ENCODE peak calls at places on chromosomes 5 and 9, in ten cellular contexts. F is cardiac muscle cell, Y is MM.1S, X is hepatocyte, T is right cardiac atrium, W is Peyer's patch, L is ovary, B is neuronal stem cell, U is HCT116, M is lower lobe of right lung. G is an unnamed sample.

GRCh38 chr5:103422756-103423155 is 139.8 kb downstream of the NUDT12 start:
- DNase-seq in W (no peak), Y (no peak), F (no peak), T (no peak), X (no peak), M (no peak), B (no peak), L (no peak), U (no peak), G (no peak)

GRCh38 chr9:3459076-3459475 is 66.7 kb downstream of the RFX3 start:
- DNase-seq in W (no peak), M (no peak), T (no peak), Y (no peak), B (no peak), F (peak; percentile 27), L (no peak), X (no peak), U (no peak), G (no peak)

GRCh38 chr5:90133941-90134340 is 275.6 kb downstream of the CETN3 start:
- DNase-seq in L (no peak), T (no peak), F (no peak), U (no peak), W (no peak), M (no peak), Y (no peak), X (no peak), B (no peak), G (no peak)

GRCh38 chr5:132259061-132259851 is 1.8 kb downstream of the PDLIM4 start:
- DNase-seq in T (peak; percentile 94), F (peak; percentile 94), U (no peak), X (peak; percentile 86), L (peak; percentile 75), M (no peak), W (peak; percentile 63), B (no peak), Y (no peak), G (peak; percentile 53)

GRCh38 chr5:159620853-159621540 is 290.7 kb upstream of the IL12B start:
- DNase-seq in L (no peak), T (no peak), F (peak; percentile 11), X (no peak), U (no peak), B (no peak), M (no peak), W (no peak), Y (no peak), G (peak; percentile 76)

GRCh38 chr9:33287087-33287490 is 3.2 kb upstream of the NFX1 start:
- DNase-seq in W (peak; percentile 74), F (peak; percentile 79), L (peak; percentile 42), U (peak; percentile 46), M (no peak), Y (peak; percentile 83), X (peak; percentile 81), T (no peak), B (no peak), G (peak; percentile 73)

GRCh38 chr9:126399251-126399650 is 72.6 kb downstream of the MVB12B start:
- DNase-seq in U (no peak), L (no peak), Y (no peak), W (no peak), B (no peak), T (no peak), X (no peak), M (no peak), F (no peak), G (no peak)

GRCh38 chr9:130933114-130934046 is 5.7 kb downstream of the FIBCD1 start:
- DNase-seq in F (peak; percentile 67), T (no peak), B (no peak), M (no peak), W (no peak), L (no peak), U (no peak), X (peak; percentile 70), Y (no peak), G (no peak)

GRCh38 chr9:16293610-16294009 is 576.9 kb downstream of the BNC2 start:
- DNase-seq in T (peak; percentile 60), Y (no peak), U (no peak), B (no peak), W (no peak), L (no peak), M (no peak), F (no peak), X (no peak), G (no peak)

GRCh38 chr5:159975462-159976019 is 33.4 kb upstream of the TTC1 start:
- DNase-seq in B (no peak), X (peak; percentile 19), U (peak; percentile 41), M (no peak), T (peak; percentile 56), F (peak; percentile 94), L (no peak), W (no peak), Y (no peak), G (no peak)

GRCh38 chr9:127155314-127155713 is 32.9 kb upstream of the ANGPTL2 start:
- DNase-seq in B (no peak), U (no peak), W (no peak), Y (no peak), X (no peak), F (no peak), M (no peak), L (no peak), T (no peak), G (peak; percentile 28)

DNA sequence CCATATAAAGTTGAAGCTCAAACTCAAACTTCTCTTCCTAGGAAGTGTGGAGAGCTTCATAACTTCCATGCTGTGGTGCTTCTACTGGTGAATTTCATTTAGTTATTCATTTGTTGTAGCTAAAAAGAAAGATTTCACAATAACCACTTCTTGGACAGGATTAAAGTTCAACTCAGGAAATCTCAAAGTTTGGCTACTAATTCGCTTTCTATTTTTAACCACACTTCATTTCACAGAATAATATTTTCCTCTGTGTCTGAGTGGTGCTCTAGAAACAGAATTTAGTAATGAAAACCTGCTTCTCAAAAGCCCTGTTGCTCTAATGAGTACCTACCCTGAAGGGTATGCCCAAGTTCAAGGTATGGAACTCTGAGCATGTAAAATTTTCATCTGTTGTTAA is 73.9 kb downstream of the ACTBL2 start:
- DNase-seq in M (no peak), L (no peak), F (peak; percentile 86), B (no peak), U (no peak), T (no peak), Y (no peak), W (no peak), X (no peak), G (no peak)
- H3K27ac ChIP-seq in M (no peak overlapping the region), L (peak overlapping the region; percentile 71), F (no peak overlapping the region), B (no peak overlapping the region), U (no peak overlapping the region), T (no peak overlapping the region), Y (no peak overlapping the region), W (no peak overlapping the region), X (no peak overlapping the region), G (no peak overlapping the region)

GRCh38 chr9:129875687-129876395 is 40.6 kb downstream of the USP20 start:
- DNase-seq in Y (no peak), U (no peak), T (no peak), B (no peak), W (no peak), L (no peak), F (no peak), M (no peak), X (no peak), G (no peak)

GRCh38 chr9:129876815-129877214 is 41.6 kb downstream of the USP20 start:
- DNase-seq in T (no peak), W (no peak), X (no peak), U (no peak), M (no peak), Y (no peak), F (no peak), L (no peak), B (no peak), G (no peak)

GRCh38 chr9:129879991-129880653 is 44.9 kb downstream of the USP20 start:
- DNase-seq in W (no peak), F (no peak), L (no peak), T (no peak), B (no peak), M (no peak), X (peak; percentile 4), U (no peak), Y (no peak), G (no peak)

GRCh38 chr9:129879103-129879699 is 43.9 kb downstream of the USP20 start:
- DNase-seq in F (no peak), L (no peak), W (no peak), Y (no peak), M (no peak), T (no peak), B (no peak), X (peak; percentile 3), U (no peak), G (no peak)

DNA sequence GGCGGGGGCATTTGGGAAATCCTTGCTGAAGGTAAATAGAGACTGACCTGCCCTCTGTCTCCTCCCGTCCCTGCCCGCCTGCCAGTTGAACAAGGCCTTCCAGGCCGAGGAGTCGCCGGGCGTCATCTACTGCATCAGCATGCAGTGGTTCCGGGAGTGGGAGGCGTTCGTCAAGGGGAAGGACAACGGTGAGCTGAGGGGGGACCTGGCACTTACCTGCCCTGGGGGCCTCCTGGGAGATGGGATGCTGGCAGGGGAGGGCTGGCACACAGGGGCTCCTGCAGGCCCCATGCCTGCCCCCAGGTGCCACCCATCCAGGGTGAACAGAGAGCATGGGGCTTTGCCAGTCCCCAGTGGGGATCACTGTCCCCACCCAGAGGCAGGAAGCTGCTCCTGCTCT is 43.0 kb downstream of the USP20 start:
- DNase-seq in B (no peak), M (no peak), L (no peak), Y (no peak), W (no peak), X (peak; percentile 2), F (no peak), U (no peak), T (no peak), G (no peak)
- H3K9me3 ChIP-seq in B (no peaks in the 10 kb centered on the region), M (no peaks in the 10 kb centered on the region), L (no peaks in the 10 kb centered on the region), Y (no peaks in the 10 kb centered on the region), W (no peaks in the 10 kb centered on the region), X (no peaks in the 10 kb centered on the region), F (no peaks in the 10 kb centered on the region), U (no peaks in the 10 kb centered on the region), T (no peaks in the 10 kb centered on the region), G (no peaks in the 10 kb centered on the region)

DNA sequence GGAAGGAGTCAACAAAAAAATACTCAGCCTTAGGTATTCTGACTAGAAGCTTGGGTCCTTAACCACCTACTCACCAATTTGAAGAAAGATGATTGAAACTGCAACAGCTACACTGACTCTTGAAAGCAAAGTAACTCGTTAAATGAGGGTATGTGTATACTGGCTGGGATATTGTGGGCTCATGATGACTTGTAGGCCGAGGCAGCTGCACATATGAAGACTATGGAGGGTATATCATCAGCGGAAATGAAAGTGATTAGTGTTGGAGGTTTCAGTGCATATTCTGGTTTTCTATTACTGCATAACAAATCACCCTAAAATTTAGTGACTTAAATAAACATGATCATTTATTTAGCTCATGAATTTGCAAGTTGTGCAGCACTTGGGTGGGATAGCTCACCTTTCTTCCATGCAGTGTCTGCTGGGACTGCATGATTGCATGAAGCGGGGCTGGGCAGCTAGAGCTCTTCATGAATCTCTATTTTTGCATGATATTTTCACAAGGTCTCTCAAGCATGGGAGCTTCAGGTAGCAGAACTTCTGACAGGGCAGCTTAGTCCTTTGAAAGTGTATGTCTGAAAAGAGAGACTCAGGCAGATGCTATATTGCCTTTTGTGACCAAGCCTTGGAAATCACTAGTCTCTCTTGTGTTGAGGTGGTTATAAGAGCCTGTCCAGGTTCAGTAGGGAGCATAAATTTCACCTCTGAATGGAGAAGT is 96.1 kb upstream of the CDKN2B start:
- DNase-seq in W (no peak), F (no peak), T (no peak), Y (peak; percentile 78), X (no peak), M (no peak), L (no peak), U (no peak), B (no peak), G (no peak)
- H3K27ac ChIP-seq in W (no peak overlapping the region), F (no peak overlapping the region), T (no peak overlapping the region), Y (peak overlapping the region; percentile 70), X (no peak overlapping the region), M (no peak overlapping the region), L (no peak overlapping the region), U (no peak overlapping the region), B (no peak overlapping the region), G (no peak overlapping the region)

GRCh38 chr5:140764177-140765020 is 21.5 kb upstream of the PCDHA1 start:
- DNase-seq in B (no peak), M (no peak), W (no peak), T (no peak), X (no peak), U (no peak), Y (no peak), F (no peak), L (no peak), G (no peak)
- H3K9me3 ChIP-seq in B (peaks cover 8% of the 10 kb centered on the region), M (peaks cover 97% of the 10 kb centered on the region), W (peaks cover 37% of the 10 kb centered on the region), T (peaks cover 10% of the 10 kb centered on the region), X (peaks cover 25% of the 10 kb centered on the region), U (peaks cover 41% of the 10 kb centered on the region), Y (no peaks in the 10 kb centered on the region), F (no peaks in the 10 kb centered on the region), L (peaks cover 10% of the 10 kb centered on the region), G (peaks cover 79% of the 10 kb centered on the region)

G was measured in endodermal cell.